ENCODE peak calls at places on chromosomes 4 and X, in four cellular contexts. M is mesenchymal stem cell, Y is H9, S is neuronal stem cell. C is an unnamed sample.

GRCh38 chr4:145735330-145735638 is 55.3 kb downstream of the C4orf51 start:
- DNase-seq in M (peak), Y (no peak), S (no peak), C (no peak)

GRCh38 chr4:177441061-177441802 is 1.0 kb downstream of the AGA start:
- DNase-seq in M (peak), Y (no peak), S (no peak), C (no peak)

GRCh38 chr4:150849016-150849415 is 166.1 kb downstream of the LRBA start:
- DNase-seq in M (no peak), Y (no peak), S (no peak), C (no peak)

GRCh38 chr4:70722199-70722791 is 531 bp downstream of the RUFY3 start:
- DNase-seq in M (peak), Y (no peak), S (no peak), C (no peak)

GRCh38 chrX:40173662-40174593 is 76.2 kb upstream of the BCOR start:
- DNase-seq in M (peak), Y (peak), S (no peak), C (no peak)

GRCh38 chrX:24643116-24643515 is 4.0 kb downstream of the PCYT1B start:
- DNase-seq in M (peak), Y (no peak), S (no peak), C (no peak)

GRCh38 chr4:1293531-1293941 is 3.8 kb downstream of the MAEA start:
- DNase-seq in M (no peak), Y (no peak), S (no peak), C (no peak)

GRCh38 chr4:96675420-96675819 is 835.5 kb downstream of the PDHA2 start:
- DNase-seq in M (peak), Y (no peak), S (no peak), C (no peak)

GRCh38 chr4:66501986-66502385 is 831.7 kb upstream of the EPHA5 start:
- DNase-seq in M (no peak), Y (no peak), S (no peak), C (no peak)

GRCh38 chr4:164807611-164808010 is 53.7 kb downstream of the SMIM31 start:
- DNase-seq in M (peak), Y (peak), S (peak), C (peak)

GRCh38 chrX:41722220-41722619 is 1.8 kb upstream of the GPR82 start:
- DNase-seq in M (no peak), Y (no peak), S (no peak), C (no peak)

GRCh38 chrX:41382699-41383645 is 49.0 kb downstream of the DDX3X start:
- DNase-seq in M (peak), Y (no peak), S (no peak), C (no peak)

GRCh38 chr4:26726655-26727387 is 133.8 kb upstream of the STIM2 start:
- DNase-seq in M (no peak), Y (no peak), S (no peak), C (no peak)

GRCh38 chr4:86592553-86593249 is 1.4 kb upstream of the PTPN13 start:
- DNase-seq in M (peak), Y (no peak), S (no peak), C (no peak)

GRCh38 chr4:125679989-125680388 is 365.2 kb downstream of the FAT4 start:
- DNase-seq in M (no peak), Y (no peak), S (no peak), C (no peak)

GRCh38 chrX:136630881-136631280 is 17.1 kb upstream of the CD40LG start:
- DNase-seq in M (no peak), Y (no peak), S (no peak), C (no peak)

GRCh38 chrX:27136325-27136724 is 326.8 kb downstream of the PPP4R3C start:
- DNase-seq in M (no peak), Y (no peak), S (no peak), C (no peak)

GRCh38 chr4:89119166-89119565 is 7.8 kb downstream of the TIGD2 start:
- DNase-seq in M (peak), Y (no peak), S (no peak), C (no peak)

GRCh38 chrX:49876750-49877149 is 2.5 kb upstream of the USP27X start:
- DNase-seq in M (peak), Y (no peak), S (no peak), C (no peak)

GRCh38 chrX:132957211-132958085 is 981 bp downstream of the HS6ST2 start:
- DNase-seq in M (peak), Y (peak), S (peak), C (peak)

GRCh38 chrX:102728646-102729045 is 8.1 kb downstream of the GPRASP3 start:
- DNase-seq in M (no peak), Y (no peak), S (no peak), C (no peak)

GRCh38 chr4:44736900-44737299 is 10.5 kb upstream of the GNPDA2 start:
- DNase-seq in M (no peak), Y (no peak), S (no peak), C (no peak)

GRCh38 chr4:101238706-101239105 is 108.6 kb downstream of the PPP3CA start:
- DNase-seq in M (peak), Y (no peak), S (no peak), C (no peak)

DNA sequence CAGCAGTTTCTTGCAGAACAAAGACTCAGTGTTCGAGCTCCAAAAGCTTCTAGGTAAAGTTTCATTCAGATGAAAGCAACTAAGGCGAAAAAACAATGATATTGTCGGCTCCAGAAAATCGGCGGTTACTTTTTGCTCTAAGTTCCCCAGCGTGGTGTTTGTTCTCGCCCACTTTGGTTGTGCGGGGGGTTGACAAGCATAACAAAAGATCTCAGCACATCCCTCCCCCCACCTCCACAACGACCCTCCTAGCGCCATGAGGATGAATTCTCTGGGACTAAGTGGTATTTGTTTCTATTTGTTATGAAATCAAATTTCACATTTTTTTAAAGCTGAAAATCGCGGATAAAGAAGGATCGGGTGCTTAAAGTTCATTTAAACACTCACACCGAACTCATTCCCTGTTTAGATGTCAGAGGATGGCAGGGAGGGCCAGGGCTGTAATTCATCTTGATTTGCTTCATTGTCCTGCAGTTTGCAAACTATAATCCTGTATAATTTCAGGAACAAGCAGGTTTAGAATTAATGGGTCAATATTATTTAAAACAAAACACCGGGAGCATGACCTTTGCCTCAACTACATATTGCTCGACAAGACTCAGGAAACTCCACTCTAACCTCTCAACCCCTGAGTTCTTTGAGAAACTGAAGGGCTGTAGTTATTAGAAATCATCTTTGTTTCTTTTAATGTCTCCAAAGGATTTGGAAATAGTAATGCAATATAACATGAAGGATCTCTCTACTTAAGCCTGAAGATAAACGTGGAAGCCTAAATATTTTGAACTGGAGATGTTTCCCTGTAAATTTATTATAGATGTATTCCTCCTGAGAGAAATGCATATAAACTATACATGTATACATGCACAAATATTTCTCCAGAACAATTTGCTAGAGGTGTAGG is 6.5 kb downstream of the PITX2 start:
- DNase-seq in M (peak), Y (no peak), S (no peak), C (no peak)
- H2BK12ac ChIP-seq in M (no peak), Y (no peak), S (no peak), C (no peak)

DNA sequence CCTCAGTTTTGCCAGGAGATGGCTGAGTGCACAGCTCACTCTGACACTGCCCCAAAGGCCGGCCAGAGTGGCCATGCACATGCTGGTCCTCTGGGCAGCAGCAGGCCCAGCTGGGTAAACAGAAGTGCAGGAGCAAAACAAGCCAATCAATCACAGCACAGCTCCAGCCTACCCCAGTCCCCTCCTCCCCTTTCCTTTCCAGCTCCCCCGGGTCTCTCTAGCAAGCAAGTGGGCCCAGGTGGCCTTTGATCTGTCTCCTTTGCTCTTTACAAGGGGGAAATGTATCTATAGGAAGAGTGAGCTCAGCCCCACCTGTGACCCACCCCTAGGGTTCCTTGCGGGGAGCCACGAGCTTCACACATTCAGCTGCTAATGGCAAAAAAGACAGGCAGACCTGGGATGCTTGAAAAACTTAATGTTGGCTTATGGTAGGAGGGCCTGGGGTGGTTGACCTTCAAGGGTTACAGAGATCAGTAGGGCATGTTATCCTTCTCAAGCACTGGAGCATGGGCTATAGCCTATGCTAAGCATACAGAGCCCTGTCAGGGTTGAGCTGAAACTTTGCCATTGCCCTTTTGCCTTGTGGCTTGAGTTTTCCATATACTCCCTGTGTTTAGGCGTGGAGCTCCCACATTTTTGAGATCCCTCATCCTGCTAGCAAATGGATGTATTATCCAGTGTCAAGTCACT is 57.8 kb upstream of the PLAC1 start:
- DNase-seq in M (no peak), Y (peak), S (no peak), C (peak)
- H2BK12ac ChIP-seq in M (no peak), Y (no peak), S (no peak), C (no peak)

DNA sequence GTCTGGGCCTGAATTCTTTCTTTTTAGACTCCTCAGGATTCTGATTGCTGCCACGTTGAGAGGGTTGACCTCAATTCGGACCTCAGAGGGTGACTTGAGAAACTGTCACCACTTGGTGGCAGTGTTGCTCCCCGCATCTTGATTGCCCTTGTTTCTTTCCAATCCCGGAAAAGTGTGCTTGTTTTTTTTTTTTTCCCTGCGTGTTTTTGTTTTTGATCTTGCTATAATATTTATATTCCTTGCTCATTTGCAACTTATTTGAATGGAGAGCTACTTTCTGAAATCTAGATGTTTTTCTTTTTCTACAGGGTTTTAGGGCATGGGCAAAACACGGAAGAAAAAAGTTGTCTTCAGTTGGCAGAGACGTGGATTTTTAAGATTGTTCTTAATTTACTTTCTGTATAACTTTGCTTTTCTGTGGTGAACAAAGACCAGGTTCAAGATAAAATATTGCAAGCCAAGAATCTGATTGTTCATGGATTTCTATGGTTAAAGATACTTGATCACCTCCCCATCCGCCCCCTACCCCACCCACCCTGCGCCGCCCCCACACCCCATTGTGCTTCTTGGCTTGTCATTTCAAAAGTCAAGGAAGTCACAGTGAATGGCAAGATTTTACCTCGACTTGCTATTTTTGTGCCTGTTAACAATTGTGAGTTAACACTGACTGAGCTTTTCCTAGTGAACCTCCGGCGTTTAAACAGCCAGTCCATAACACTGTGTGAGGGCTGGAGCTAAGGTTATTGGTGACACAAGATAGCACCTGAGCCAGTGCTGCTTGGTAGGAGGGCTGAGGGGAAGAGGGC is 102.1 kb downstream of the PTTG2 start:
- DNase-seq in M (peak), Y (peak), S (peak), C (peak)
- H2BK12ac ChIP-seq in M (peak), Y (no peak), S (no peak), C (no peak)

DNA sequence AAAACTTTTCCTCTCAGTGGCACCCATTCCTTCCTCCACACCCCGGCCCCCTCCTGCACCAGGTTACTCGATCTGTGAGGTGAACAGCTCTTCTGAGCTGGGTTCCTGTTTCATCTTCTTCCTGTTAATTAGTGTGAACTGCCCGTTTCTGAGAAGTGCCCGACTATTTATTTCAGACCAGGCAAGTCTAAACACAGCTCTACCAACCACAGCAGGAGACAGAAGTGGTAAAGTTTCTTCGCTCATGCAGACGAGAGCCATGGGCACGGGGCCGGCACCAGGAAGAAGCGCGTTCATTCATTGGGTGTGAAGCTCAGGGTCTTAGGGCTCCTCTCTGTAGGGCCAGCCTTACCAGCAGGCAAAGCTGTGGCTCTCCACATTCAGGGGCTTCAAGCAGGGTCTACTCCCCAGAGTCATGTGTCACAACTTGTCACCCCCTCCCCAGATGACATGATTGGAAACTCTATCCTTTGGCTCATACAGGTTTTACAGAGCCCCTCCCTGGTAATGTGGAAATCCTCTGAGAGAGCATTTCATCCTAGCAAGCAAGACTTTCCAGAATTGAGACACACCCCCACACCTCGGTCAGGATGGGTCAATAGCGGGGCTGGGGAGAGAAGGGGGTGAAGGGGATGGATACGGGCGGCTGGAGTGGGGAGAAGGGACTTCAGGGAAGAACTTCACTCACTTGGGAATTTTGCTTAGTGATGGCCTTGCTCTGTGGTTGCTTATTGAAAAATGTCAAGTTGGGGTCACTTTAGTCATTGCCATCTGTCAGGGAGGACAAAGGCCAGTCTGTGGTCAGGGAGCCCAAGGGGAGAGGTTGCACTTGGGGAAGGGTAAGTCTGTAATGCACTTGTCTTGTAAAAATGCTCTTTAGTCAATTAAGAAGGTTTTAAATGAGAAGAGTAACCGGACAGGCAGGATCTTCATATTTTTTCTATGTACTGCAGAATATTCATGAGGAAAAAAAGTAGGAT is 121.6 kb upstream of the TRIM2 start:
- DNase-seq in M (peak), Y (no peak), S (no peak), C (peak)
- H2BK12ac ChIP-seq in M (no peak), Y (no peak), S (no peak), C (peak)

GRCh38 chr4:188942606-188943005 is 803.4 kb downstream of the TRIML1 start:
- DNase-seq in M (peak), Y (no peak), S (no peak), C (no peak)
- H2BK12ac ChIP-seq in M (peak), Y (no peak), S (no peak), C (no peak)

DNA sequence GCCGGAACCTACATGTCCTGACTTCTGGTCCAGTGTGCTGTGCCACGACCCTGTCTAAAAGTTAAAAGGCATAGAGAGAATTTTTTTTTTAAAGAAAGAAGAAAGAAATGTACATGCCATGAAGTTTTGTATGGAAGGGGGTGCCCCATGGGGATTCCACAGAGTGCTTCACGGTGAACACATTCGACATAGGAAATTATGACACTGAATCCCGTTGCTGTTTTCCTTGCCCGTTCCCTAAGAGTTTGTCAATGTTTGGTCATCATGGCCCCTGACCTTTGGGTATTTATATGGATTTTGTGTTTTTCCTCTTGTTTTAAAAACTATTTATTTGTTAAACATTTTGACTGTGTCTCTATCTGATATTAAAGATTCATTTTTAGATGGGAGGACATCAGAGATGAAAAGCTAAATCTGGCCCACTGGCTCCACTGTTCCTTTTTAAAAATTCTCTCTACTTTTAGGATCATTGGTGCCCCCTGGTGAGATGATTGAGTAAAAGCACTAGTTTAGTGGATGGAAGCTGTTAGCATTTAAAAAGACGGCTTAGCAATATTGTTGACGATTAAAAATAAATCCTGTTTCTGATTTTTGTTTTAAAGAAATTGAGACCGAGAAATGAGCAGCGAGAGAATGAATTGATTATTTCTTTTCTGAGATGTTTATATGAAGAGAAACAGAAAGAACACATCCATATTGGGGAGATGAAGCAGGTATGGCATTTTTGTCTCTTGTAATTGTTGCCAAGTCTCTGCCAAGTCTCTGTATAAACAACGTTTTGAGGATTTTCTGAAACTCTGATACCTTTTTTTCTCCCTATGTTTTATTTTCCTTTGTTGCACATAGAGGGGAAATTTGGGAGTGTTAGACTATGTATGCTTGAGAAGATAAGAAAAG is 75.0 kb downstream of the PTTG2 start:
- DNase-seq in M (peak), Y (no peak), S (peak), C (no peak)
- H2BK12ac ChIP-seq in M (no peak), Y (no peak), S (no peak), C (no peak)

DNA sequence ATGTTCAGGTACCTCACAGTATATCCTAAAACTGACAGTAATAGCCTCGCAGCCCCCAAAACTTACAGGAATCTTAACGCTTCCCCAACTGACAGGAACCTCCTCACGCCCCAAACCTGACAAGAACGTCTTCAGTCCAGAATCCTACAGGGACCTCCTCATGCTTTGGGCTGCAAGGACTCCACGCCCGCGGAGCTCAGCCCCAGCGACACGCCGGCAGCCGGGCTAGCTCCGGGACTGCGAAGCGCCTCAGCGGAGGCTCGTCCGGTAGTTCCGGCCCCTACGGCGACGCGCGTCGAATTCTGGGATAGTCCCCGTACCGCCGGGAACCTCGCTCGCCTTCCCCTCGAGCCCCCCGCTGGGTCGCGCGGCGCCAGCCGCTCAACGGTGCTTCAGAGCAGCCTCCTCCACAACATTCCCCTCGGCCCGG is 562 bp downstream of the PHF8 start:
- DNase-seq in M (peak), Y (peak), S (no peak), C (no peak)
- H2BK12ac ChIP-seq in M (no peak), Y (no peak), S (no peak), C (no peak)